ENCODE peak calls at places on chromosomes 7 and 10, in four cellular contexts. X is CD8-positive, alpha-beta memory T cell; P is thoracic aorta; C is endodermal cell. U is an unnamed sample. For H3K4me1, the result is how much of the 10 kb centered on the place peaks cover.

GRCh38 chr10:99234067-99234738 is 1.4 kb downstream of the HPSE2 start:
- DNase-seq in X (no peak), C (peak), P (no peak), U (peak)

GRCh38 chr7:25832926-25833325 is 319.1 kb upstream of the NFE2L3 start:
- DNase-seq in P (no peak), C (no peak), X (no peak), U (no peak)

GRCh38 chr10:13784067-13784466 is 197.3 kb downstream of the PRPF18 start:
- DNase-seq in C (peak), X (no peak), P (no peak), U (peak)

GRCh38 chr7:87398441-87398840 is 53.0 kb downstream of the CROT start:
- DNase-seq in X (no peak), P (no peak), C (no peak), U (no peak)

GRCh38 chr7:104978460-104978859 is 35.5 kb upstream of the KMT2E start:
- DNase-seq in P (no peak), C (no peak), X (no peak), U (no peak)

GRCh38 chr7:92808635-92809034 is 27.7 kb downstream of the CDK6 start:
- DNase-seq in P (no peak), X (no peak), C (no peak), U (no peak)

GRCh38 chr7:87628780-87629569 is 777 bp downstream of the RUNDC3B start:
- DNase-seq in P (no peak), C (peak), X (peak), U (peak)

GRCh38 chr10:14698487-14699170 is 76.1 kb downstream of the FAM107B start:
- DNase-seq in X (no peak), C (no peak), P (no peak), U (no peak)

GRCh38 chr7:78702770-78703169 is 750.7 kb downstream of the MAGI2 start:
- DNase-seq in X (no peak), C (no peak), P (no peak), U (no peak)

GRCh38 chr7:116786791-116787443 is 75.5 kb upstream of the CAPZA2 start:
- DNase-seq in P (no peak), X (no peak), C (peak), U (no peak)

GRCh38 chr10:128078136-128078969 is 47.9 kb downstream of the MKI67 start:
- DNase-seq in P (no peak), C (peak), X (peak), U (no peak)

GRCh38 chr7:12025246-12025645 is 185.8 kb upstream of the TMEM106B start:
- DNase-seq in P (no peak), C (no peak), X (no peak), U (no peak)

GRCh38 chr7:116582806-116583444 is 58.1 kb downstream of the CAV1 start:
- DNase-seq in C (no peak), X (no peak), P (no peak), U (no peak)

GRCh38 chr10:1368772-1369171 is 312.6 kb downstream of the WDR37 start:
- DNase-seq in C (peak), X (no peak), P (no peak), U (peak)

GRCh38 chr7:103689262-103689661 is 243.3 kb upstream of the SLC26A5 start:
- DNase-seq in C (no peak), X (no peak), P (no peak), U (no peak)

GRCh38 chr7:26457702-26458327 is 166.2 kb downstream of the SNX10 start:
- DNase-seq in P (no peak), X (no peak), C (no peak), U (no peak)

GRCh38 chr10:35505241-35505873 is 99.8 kb upstream of the GJD4 start:
- DNase-seq in P (no peak), X (no peak), C (no peak), U (no peak)

GRCh38 chr7:142024547-142024946 is 28.9 kb downstream of the MGAM start:
- DNase-seq in C (no peak), X (no peak), P (no peak), U (no peak)

GRCh38 chr10:128623776-128624175 is 497.6 kb upstream of the MKI67 start:
- DNase-seq in P (no peak), C (no peak), X (no peak), U (no peak)

GRCh38 chr7:1755783-1756626 is 85.9 kb downstream of the ELFN1 start:
- DNase-seq in X (no peak), C (peak), P (no peak), U (no peak)

GRCh38 chr10:89134963-89135362 is 72.2 kb downstream of the CH25H start:
- DNase-seq in C (no peak), X (no peak), P (no peak), U (no peak)

GRCh38 chr7:45703911-45704682 is 129.9 kb downstream of the ADCY1 start:
- DNase-seq in P (no peak), C (peak), X (no peak), U (no peak)

GRCh38 chr10:86400705-86401587 is 34.4 kb upstream of the GRID1 start:
- DNase-seq in P (no peak), X (peak), C (peak), U (peak)

GRCh38 chr10:100705139-100705538 is 40.2 kb upstream of the PAX2 start:
- DNase-seq in X (no peak), P (no peak), C (no peak), U (no peak)

DNA sequence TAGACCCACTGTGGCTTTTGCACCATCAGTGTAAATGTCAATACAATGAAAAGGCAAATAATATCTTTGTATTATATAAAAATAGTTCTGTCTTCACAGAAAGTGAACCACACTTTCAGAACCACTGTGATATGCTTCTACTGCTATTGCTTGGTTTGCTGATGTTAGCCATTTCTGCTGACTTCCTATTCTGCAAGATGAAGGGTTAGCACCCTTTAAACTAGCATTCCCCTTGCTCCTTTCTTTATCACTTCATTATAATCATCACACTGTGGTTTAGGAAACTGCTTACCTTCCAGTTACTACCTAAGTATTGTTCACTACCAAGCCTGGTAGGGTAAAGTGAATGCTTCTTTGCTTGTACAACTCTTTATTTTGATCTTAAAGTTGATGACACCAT is 29.2 kb downstream of the MYPN start:
- DNase-seq in C (no peak), P (no peak), X (no peak), U (no peak)
- H3K4me1 ChIP-seq in C (under half), P (under half), X (under half), U (under half)

DNA sequence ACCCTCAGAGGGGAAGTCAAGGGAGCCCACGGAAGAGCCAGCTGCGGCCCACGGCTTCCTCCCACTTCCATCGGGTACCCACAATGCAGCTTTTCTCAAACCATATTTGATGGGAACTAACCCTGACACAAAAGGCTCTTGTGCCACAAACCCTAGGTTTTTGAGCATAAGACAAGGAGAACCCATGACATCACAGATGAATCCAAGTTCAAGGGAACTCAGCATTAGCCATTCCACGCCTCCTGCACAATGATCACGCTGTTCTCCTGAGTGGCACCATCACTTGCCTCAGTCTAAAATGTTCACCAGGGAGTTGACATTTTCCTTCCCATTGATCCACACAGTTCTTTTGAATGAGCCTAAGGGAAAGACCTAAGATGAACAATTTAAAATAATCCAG is 70.4 kb downstream of the ITIH5 start:
- DNase-seq in C (no peak), P (no peak), X (no peak), U (no peak)
- H3K4me1 ChIP-seq in C (under half), P (under half), X (under half), U (under half)

GRCh38 chr10:97328646-97329453 is 5.7 kb downstream of the FRAT2 start:
- DNase-seq in P (no peak), C (no peak), X (no peak), U (no peak)
- H3K4me1 ChIP-seq in P (under half), C (under half), X (under half), U (under half)

DNA sequence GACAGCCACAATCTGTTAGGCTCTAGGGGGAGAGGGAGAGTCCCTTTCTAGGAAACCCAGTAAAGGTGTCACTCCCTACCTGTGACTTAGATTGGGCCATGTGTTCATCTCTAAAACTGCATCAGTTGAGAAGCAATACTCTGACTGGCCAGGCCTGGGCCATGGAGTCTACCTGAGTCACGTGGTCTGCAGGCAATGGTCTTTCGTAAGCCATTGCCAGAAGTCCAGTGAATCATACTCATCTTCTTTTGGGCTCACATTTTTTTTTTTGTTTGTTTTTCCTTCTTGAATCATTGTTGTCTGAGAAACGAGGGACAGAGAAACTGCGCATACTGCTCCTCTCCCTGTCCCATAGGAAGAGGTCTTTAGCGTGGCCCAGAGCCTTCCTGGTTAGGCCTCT is 215.6 kb downstream of the CCSER2 start:
- DNase-seq in C (peak), P (no peak), X (no peak), U (no peak)
- H3K4me1 ChIP-seq in C (under half), P (under half), X (under half), U (under half)

GRCh38 chr10:124648131-124648475 is 96.1 kb downstream of the FAM53B start:
- DNase-seq in X (no peak), C (no peak), P (no peak), U (no peak)

GRCh38 chr10:124646483-124647352 is 97.5 kb downstream of the FAM53B start:
- DNase-seq in X (no peak), C (no peak), P (peak), U (peak)

GRCh38 chr10:124648738-124649137 is 95.4 kb downstream of the FAM53B start:
- DNase-seq in C (no peak), P (no peak), X (peak), U (no peak)

GRCh38 chr10:124649209-124649608 is 95.0 kb downstream of the FAM53B start:
- DNase-seq in C (no peak), X (no peak), P (no peak), U (no peak)

DNA sequence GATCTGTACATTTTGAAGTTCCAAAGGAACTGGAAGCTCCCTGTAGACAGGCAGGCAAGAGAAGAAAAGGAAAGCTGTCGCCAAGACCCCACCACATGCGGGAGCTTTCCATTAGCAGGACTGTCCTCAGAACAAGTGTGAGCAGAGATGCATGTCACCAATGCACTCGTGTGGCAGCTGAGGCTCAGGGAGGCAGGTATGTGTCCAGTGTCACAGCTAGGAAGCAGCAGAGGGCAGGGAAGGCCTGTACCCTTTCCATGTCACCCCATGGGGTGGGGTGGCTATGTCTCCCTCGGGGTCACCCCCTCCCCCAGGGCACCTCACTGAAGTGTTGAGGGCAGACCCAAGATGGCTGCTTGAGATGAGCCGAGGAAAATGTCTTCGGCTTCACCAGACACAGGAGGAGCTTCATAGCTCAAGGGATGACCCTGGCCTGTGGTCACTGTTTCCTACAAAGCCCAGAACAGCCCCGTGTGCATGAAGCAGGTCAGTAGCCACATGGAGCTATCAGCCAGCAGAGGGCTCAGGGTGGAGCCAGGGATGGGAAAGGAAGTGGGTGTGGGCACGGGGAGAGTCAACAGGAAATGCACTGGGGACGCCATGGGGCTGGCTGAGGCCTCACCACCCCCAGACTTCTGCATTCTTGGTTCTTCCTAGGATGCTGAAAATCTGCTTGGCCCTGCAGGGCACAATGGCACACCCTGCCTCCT is 96.6 kb downstream of the FAM53B start:
- DNase-seq in C (peak), X (peak), P (no peak), U (peak)
- H3K4me1 ChIP-seq in C (under half), X (half or more), P (half or more), U (half or more)

GRCh38 chr10:119505131-119505551 is 37.4 kb downstream of the RGS10 start:
- DNase-seq in X (no peak), C (no peak), P (no peak), U (no peak)
- H3K4me1 ChIP-seq in X (half or more), C (under half), P (under half), U (under half)

GRCh38 chr7:42154168-42154567 is 82.8 kb downstream of the GLI3 start:
- DNase-seq in C (no peak), P (no peak), X (no peak), U (no peak)
- H3K4me1 ChIP-seq in C (under half), P (under half), X (under half), U (under half)

GRCh38 chr10:69464401-69464800 is 13.1 kb downstream of the TSPAN15 start:
- DNase-seq in P (no peak), C (no peak), X (no peak), U (no peak)
- H3K4me1 ChIP-seq in P (under half), C (under half), X (under half), U (half or more)